ENCODE peak calls at places on chromosome 12, in seven cellular contexts. P, O, K, U, S, I and D are unnamed samples.
A peak's percentile ranks its signal among the peaks of the same experiment; 100 is the strongest.

GRCh38 chr12:16348435-16349131 is 1.1 kb downstream of the MGST1 start:
- DNase-seq in P (peak; percentile 21), O (peak; percentile 6), K (peak; percentile 19), U (peak; percentile 16), S (no peak), I (no peak), D (no peak)

GRCh38 chr12:88393017-88393767 is 187.1 kb downstream of the KITLG start:
- DNase-seq in P (peak; percentile 53), O (peak; percentile 79), K (peak; percentile 35), U (peak; percentile 25), S (peak; percentile 10), I (peak; percentile 19), D (no peak)

GRCh38 chr12:111462134-111462821 is 56.6 kb downstream of the SH2B3 start:
- DNase-seq in P (no peak), O (no peak), K (peak; percentile 87), U (peak; percentile 71), S (peak; percentile 60), I (no peak), D (peak; percentile 79)

GRCh38 chr12:53217049-53217929 is 10.2 kb upstream of the ITGB7 start:
- DNase-seq in P (no peak), O (peak; percentile 96), K (no peak), U (no peak), S (no peak), I (no peak), D (peak; percentile 93)

GRCh38 chr12:26068503-26068902 is 56.3 kb downstream of the BHLHE41 start:
- DNase-seq in P (no peak), O (peak; percentile 35), K (no peak), U (no peak), S (no peak), I (no peak), D (no peak)

GRCh38 chr12:92469837-92470236 is 233.0 kb upstream of the PLEKHG7 start:
- DNase-seq in P (peak; percentile 11), O (no peak), K (peak; percentile 46), U (peak; percentile 79), S (peak; percentile 69), I (peak; percentile 23), D (no peak)

GRCh38 chr12:93387780-93388179 is 10.1 kb downstream of the NUDT4 start:
- DNase-seq in P (peak; percentile 51), O (no peak), K (peak; percentile 81), U (peak; percentile 85), S (peak; percentile 77), I (no peak), D (peak; percentile 85)

GRCh38 chr12:130429656-130430505 is 92.2 kb downstream of the PIWIL1 start:
- DNase-seq in P (no peak), O (no peak), K (no peak), U (no peak), S (no peak), I (no peak), D (peak; percentile 66)

GRCh38 chr12:113298472-113298817 is 36.5 kb downstream of the SLC8B1 start:
- DNase-seq in P (no peak), O (no peak), K (no peak), U (no peak), S (no peak), I (no peak), D (peak; percentile 58)

GRCh38 chr12:113591480-113591971 is 119.9 kb upstream of the LHX5 start:
- DNase-seq in P (no peak), O (peak; percentile 71), K (no peak), U (no peak), S (no peak), I (peak; percentile 45), D (peak; percentile 45)

GRCh38 chr12:85369365-85370154 is 89.5 kb downstream of the ALX1 start:
- DNase-seq in P (no peak), O (no peak), K (no peak), U (peak; percentile 20), S (peak; percentile 3), I (peak; percentile 10), D (no peak)

GRCh38 chr12:58523360-58523759 is 396.9 kb downstream of the LRIG3 start:
- DNase-seq in P (no peak), O (no peak), K (no peak), U (no peak), S (no peak), I (no peak), D (no peak)

GRCh38 chr12:75672212-75672611 is 160.8 kb upstream of the KRR1 start:
- DNase-seq in P (no peak), O (no peak), K (no peak), U (peak; percentile 2), S (no peak), I (no peak), D (no peak)

GRCh38 chr12:131729254-131729955 is 18.5 kb downstream of the SFSWAP start:
- DNase-seq in P (no peak), O (peak; percentile 56), K (no peak), U (no peak), S (no peak), I (no peak), D (no peak)

DNA sequence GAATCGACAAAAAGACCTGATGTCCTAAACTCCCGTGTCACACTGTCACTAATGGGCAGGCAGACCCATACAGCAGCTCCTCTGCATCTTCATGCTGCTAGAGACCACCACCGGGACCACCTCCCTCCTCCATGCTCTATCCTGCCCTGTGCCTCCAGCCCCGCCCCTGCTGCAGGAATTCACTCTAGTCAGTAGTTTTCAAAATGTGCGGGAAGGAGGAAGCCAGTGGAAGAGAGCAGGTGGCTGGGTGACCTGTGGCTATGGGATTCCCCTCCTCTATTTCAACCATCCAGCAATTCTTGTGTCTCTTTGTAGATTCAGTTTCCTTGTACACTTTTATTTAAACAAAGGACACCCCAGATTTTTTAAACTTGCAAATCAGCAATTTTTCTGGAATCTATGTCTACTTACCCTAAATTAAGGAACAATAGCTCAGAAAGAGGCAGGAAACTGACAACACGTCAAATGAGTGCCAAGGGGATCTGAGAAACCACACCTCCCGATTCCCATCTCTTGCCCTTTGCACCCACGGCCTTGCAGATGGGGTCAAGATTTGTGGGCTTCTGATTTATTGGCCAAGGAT is 20.4 kb upstream of the MAP1LC3B2 start:
- DNase-seq in P (no peak), O (peak; percentile 44), K (no peak), U (no peak), S (no peak), I (no peak), D (no peak)
- H3K4me3 ChIP-seq in P (no peak overlapping the region), O (no peak overlapping the region), K (no peak overlapping the region), U (no peak overlapping the region), S (no peak overlapping the region), I (no peak overlapping the region), D (no peak overlapping the region)

GRCh38 chr12:3816266-3816665 is 56.9 kb downstream of the PARP11 start:
- DNase-seq in P (no peak), O (no peak), K (peak; percentile 19), U (no peak), S (no peak), I (no peak), D (no peak)
- H3K4me2 ChIP-seq in P (no peak overlapping the region), O (no peak overlapping the region), K (no peak overlapping the region), U (no peak overlapping the region), S (no peak overlapping the region), I (no peak overlapping the region), D (no peak overlapping the region)

GRCh38 chr12:54352022-54352531 is 12.2 kb downstream of the GPR84 start:
- DNase-seq in P (no peak), O (peak; percentile 92), K (peak; percentile 79), U (peak; percentile 88), S (peak; percentile 81), I (peak; percentile 81), D (peak; percentile 44)
- H3K4me1 ChIP-seq in P (no peaks in the 10 kb centered on the region), O (peaks cover 76% of the 10 kb centered on the region), K (peaks cover 21% of the 10 kb centered on the region), U (peaks cover 14% of the 10 kb centered on the region), S (peaks cover 26% of the 10 kb centered on the region), I (peaks cover 36% of the 10 kb centered on the region), D (peaks cover 18% of the 10 kb centered on the region)

GRCh38 chr12:46676797-46677520 is 148.8 kb downstream of the SLC38A4 start:
- DNase-seq in P (no peak), O (no peak), K (no peak), U (no peak), S (no peak), I (no peak), D (no peak)
- H3K4me3 ChIP-seq in P (no peak overlapping the region), O (no peak overlapping the region), K (no peak overlapping the region), U (no peak overlapping the region), S (no peak overlapping the region), I (no peak overlapping the region), D (no peak overlapping the region)